ENCODE peak calls at places on chromosome 6, in five cellular contexts. T, F, S, W and B are unnamed samples.

GRCh38 chr6:25278914-25279747 is at the start of gene CARMIL1:
- DNase-seq in S (peak), T (peak), W (peak), F (peak), B (peak)

GRCh38 chr6:28988536-28989415 is 16.3 kb downstream of the ZNF311 start:
- DNase-seq in F (peak), W (peak), S (no peak), T (no peak), B (no peak)

GRCh38 chr6:111661541-111662041 is 55.9 kb upstream of the TRAF3IP2 start:
- DNase-seq in F (peak), S (no peak), W (peak), T (no peak), B (no peak)

GRCh38 chr6:164102701-164103100 is 688.2 kb downstream of the QKI start:
- DNase-seq in W (no peak), F (no peak), S (no peak), T (no peak), B (no peak)

GRCh38 chr6:152309648-152310047 is 327.5 kb downstream of the SYNE1 start:
- DNase-seq in F (no peak), T (no peak), S (no peak), W (no peak), B (no peak)

GRCh38 chr6:165774903-165775608 is 112.0 kb upstream of the PDE10A start:
- DNase-seq in F (no peak), T (no peak), S (no peak), W (no peak), B (no peak)

GRCh38 chr6:10073326-10073725 is 341.5 kb downstream of the TFAP2A start:
- DNase-seq in S (no peak), W (no peak), T (no peak), F (no peak), B (no peak)

GRCh38 chr6:55825402-55826051 is 49.9 kb downstream of the BMP5 start:
- DNase-seq in F (no peak), T (no peak), S (peak), W (no peak), B (no peak)

GRCh38 chr6:124978451-124979293 is 16.4 kb downstream of the RNF217 start:
- DNase-seq in S (no peak), T (no peak), W (no peak), F (no peak), B (no peak)

GRCh38 chr6:3390698-3391097 is 66.2 kb downstream of the SLC22A23 start:
- DNase-seq in S (peak), F (no peak), W (peak), T (no peak), B (no peak)

GRCh38 chr6:40394381-40394780 is 192.8 kb downstream of the LRFN2 start:
- DNase-seq in S (no peak), W (no peak), F (no peak), T (no peak), B (no peak)

GRCh38 chr6:109290143-109290931 is 91.9 kb downstream of the CD164 start:
- DNase-seq in F (peak), S (no peak), T (no peak), W (no peak), B (no peak)

GRCh38 chr6:99607416-99608036 is 893 bp downstream of the PRDM13 start:
- DNase-seq in F (no peak), W (no peak), S (no peak), T (no peak), B (no peak)

GRCh38 chr6:168417158-168417557 is 23.8 kb upstream of the SMOC2 start:
- DNase-seq in F (no peak), W (peak), S (no peak), T (no peak), B (no peak)

GRCh38 chr6:159107451-159108260 is 61.5 kb upstream of the FNDC1 start:
- DNase-seq in S (no peak), W (no peak), F (no peak), T (no peak), B (no peak)

GRCh38 chr6:144675231-144675861 is 390.2 kb downstream of the UTRN start:
- DNase-seq in W (no peak), T (no peak), S (no peak), F (no peak), B (peak)

GRCh38 chr6:90118581-90118980 is 178.1 kb downstream of the BACH2 start:
- DNase-seq in W (no peak), T (no peak), F (no peak), S (no peak), B (no peak)

GRCh38 chr6:35038076-35038475 is 103.1 kb downstream of the TCP11 start:
- DNase-seq in S (peak), W (no peak), F (no peak), T (no peak), B (no peak)

GRCh38 chr6:66421570-66421969 is 714.5 kb upstream of the EYS start:
- DNase-seq in F (peak), W (no peak), T (no peak), S (no peak), B (no peak)

GRCh38 chr6:35725721-35726438 is 11.0 kb upstream of the ARMC12 start:
- DNase-seq in T (no peak), W (peak), F (no peak), S (peak), B (no peak)

GRCh38 chr6:117918454-117918853 is 11.4 kb downstream of the SLC35F1 start:
- DNase-seq in T (no peak), F (no peak), W (no peak), S (no peak), B (no peak)

GRCh38 chr6:31122803-31123706 is 2.8 kb upstream of the CDSN start:
- DNase-seq in W (peak), S (peak), T (no peak), F (no peak), B (peak)

GRCh38 chr6:125714431-125715090 is 34.9 kb upstream of the HEY2 start:
- DNase-seq in W (no peak), T (peak), S (no peak), F (no peak), B (no peak)

GRCh38 chr6:168244961-168245551 is 74.5 kb downstream of the DACT2 start:
- DNase-seq in S (no peak), W (no peak), F (no peak), T (no peak), B (no peak)

GRCh38 chr6:113481441-113481840 is 375.7 kb upstream of the MARCKS start:
- DNase-seq in T (no peak), W (no peak), S (peak), F (no peak), B (no peak)

GRCh38 chr6:88725111-88725711 is 238.2 kb downstream of the RNGTT start:
- DNase-seq in F (peak), W (peak), S (peak), T (no peak), B (no peak)

GRCh38 chr6:43851204-43851855 is 81.3 kb downstream of the VEGFA start:
- DNase-seq in F (no peak), W (no peak), T (no peak), S (peak), B (no peak)

GRCh38 chr6:112618796-112619195 is 271.7 kb downstream of the RFPL4B start:
- DNase-seq in T (no peak), S (peak), F (peak), W (no peak), B (no peak)

GRCh38 chr6:148524509-148524908 is 181.9 kb downstream of the SASH1 start:
- DNase-seq in S (peak), W (no peak), F (no peak), T (no peak), B (no peak)

GRCh38 chr6:85675030-85675819 is 32.5 kb upstream of the SYNCRIP start:
- DNase-seq in W (no peak), S (peak), T (no peak), F (no peak), B (no peak)